ENCODE peak calls at places on chromosomes 13 and 19, in seven cellular contexts. One of them, this sample, is unnamed.

GRCh38 chr19:8608858-8609209 is 1.7 kb downstream of the ADAMTS10 start:
- DNase-seq in PC-9: no peak
- DNase-seq in activated CD8-positive, alpha-beta memory T cell treated with anti-CD3 and anti-CD28 coated beads for 4 hours: no peak
- DNase-seq in mesendoderm: no peak
- DNase-seq in fibroblast of pulmonary artery: no peak
- DNase-seq in left colon: no peak
- DNase-seq in cardiac muscle cell: no peak
- DNase-seq in this sample: no peak

GRCh38 chr19:54247106-54247930 is 4.7 kb upstream of the LILRA6 start:
- DNase-seq in PC-9: no peak
- DNase-seq in activated CD8-positive, alpha-beta memory T cell treated with anti-CD3 and anti-CD28 coated beads for 4 hours: no peak
- DNase-seq in mesendoderm: no peak
- DNase-seq in fibroblast of pulmonary artery: no peak
- DNase-seq in left colon: no peak
- DNase-seq in cardiac muscle cell: no peak
- DNase-seq in this sample: no peak

GRCh38 chr19:33221641-33222040 is 4.0 kb downstream of the SLC7A10 start:
- DNase-seq in PC-9: no peak
- DNase-seq in activated CD8-positive, alpha-beta memory T cell treated with anti-CD3 and anti-CD28 coated beads for 4 hours: no peak
- DNase-seq in mesendoderm: no peak
- DNase-seq in fibroblast of pulmonary artery: no peak
- DNase-seq in left colon: no peak
- DNase-seq in cardiac muscle cell: no peak
- DNase-seq in this sample: no peak

GRCh38 chr19:42250666-42251531 is 4.0 kb downstream of the ERF start:
- DNase-seq in PC-9: no peak
- DNase-seq in activated CD8-positive, alpha-beta memory T cell treated with anti-CD3 and anti-CD28 coated beads for 4 hours: no peak
- DNase-seq in mesendoderm: no peak
- DNase-seq in fibroblast of pulmonary artery: peak
- DNase-seq in left colon: peak
- DNase-seq in cardiac muscle cell: no peak
- DNase-seq in this sample: no peak

GRCh38 chr13:75180805-75181455 is 301.0 kb downstream of the TBC1D4 start:
- DNase-seq in PC-9: no peak
- DNase-seq in activated CD8-positive, alpha-beta memory T cell treated with anti-CD3 and anti-CD28 coated beads for 4 hours: no peak
- DNase-seq in mesendoderm: no peak
- DNase-seq in fibroblast of pulmonary artery: peak
- DNase-seq in left colon: no peak
- DNase-seq in cardiac muscle cell: no peak
- DNase-seq in this sample: no peak

GRCh38 chr13:102286326-102286725 is 115.5 kb downstream of the FGF14 start:
- DNase-seq in PC-9: no peak
- DNase-seq in activated CD8-positive, alpha-beta memory T cell treated with anti-CD3 and anti-CD28 coated beads for 4 hours: no peak
- DNase-seq in mesendoderm: peak
- DNase-seq in fibroblast of pulmonary artery: peak
- DNase-seq in left colon: no peak
- DNase-seq in cardiac muscle cell: no peak
- DNase-seq in this sample: no peak

GRCh38 chr19:11738746-11739620 is at the start of gene ZNF823:
- DNase-seq in PC-9: peak
- DNase-seq in activated CD8-positive, alpha-beta memory T cell treated with anti-CD3 and anti-CD28 coated beads for 4 hours: peak
- DNase-seq in mesendoderm: peak
- DNase-seq in fibroblast of pulmonary artery: peak
- DNase-seq in left colon: peak
- DNase-seq in cardiac muscle cell: peak
- DNase-seq in this sample: peak

GRCh38 chr13:35765941-35766340 is 289.5 kb upstream of the MAB21L1 start:
- DNase-seq in PC-9: no peak
- DNase-seq in activated CD8-positive, alpha-beta memory T cell treated with anti-CD3 and anti-CD28 coated beads for 4 hours: no peak
- DNase-seq in mesendoderm: no peak
- DNase-seq in fibroblast of pulmonary artery: no peak
- DNase-seq in left colon: no peak
- DNase-seq in cardiac muscle cell: no peak
- DNase-seq in this sample: no peak

GRCh38 chr19:49442354-49442753 is 1.0 kb upstream of the SLC17A7 start:
- DNase-seq in PC-9: no peak
- DNase-seq in activated CD8-positive, alpha-beta memory T cell treated with anti-CD3 and anti-CD28 coated beads for 4 hours: no peak
- DNase-seq in mesendoderm: no peak
- DNase-seq in fibroblast of pulmonary artery: no peak
- DNase-seq in left colon: peak
- DNase-seq in cardiac muscle cell: no peak
- DNase-seq in this sample: no peak

GRCh38 chr19:3712663-3713531 is 4.7 kb downstream of the TJP3 start:
- DNase-seq in PC-9: no peak
- DNase-seq in activated CD8-positive, alpha-beta memory T cell treated with anti-CD3 and anti-CD28 coated beads for 4 hours: no peak
- DNase-seq in mesendoderm: no peak
- DNase-seq in fibroblast of pulmonary artery: no peak
- DNase-seq in left colon: peak
- DNase-seq in cardiac muscle cell: no peak
- DNase-seq in this sample: peak

GRCh38 chr19:16628984-16629691 is 1.1 kb upstream of the MED26 start:
- DNase-seq in PC-9: no peak
- DNase-seq in activated CD8-positive, alpha-beta memory T cell treated with anti-CD3 and anti-CD28 coated beads for 4 hours: no peak
- DNase-seq in mesendoderm: peak
- DNase-seq in fibroblast of pulmonary artery: peak
- DNase-seq in left colon: peak
- DNase-seq in cardiac muscle cell: no peak
- DNase-seq in this sample: peak

GRCh38 chr13:26653842-26654241 is 96.4 kb downstream of the WASF3 start:
- DNase-seq in PC-9: no peak
- DNase-seq in activated CD8-positive, alpha-beta memory T cell treated with anti-CD3 and anti-CD28 coated beads for 4 hours: no peak
- DNase-seq in mesendoderm: no peak
- DNase-seq in fibroblast of pulmonary artery: no peak
- DNase-seq in left colon: no peak
- DNase-seq in cardiac muscle cell: no peak
- DNase-seq in this sample: no peak

GRCh38 chr13:59416561-59416960 is 747.2 kb downstream of the DIAPH3 start:
- DNase-seq in PC-9: no peak
- DNase-seq in activated CD8-positive, alpha-beta memory T cell treated with anti-CD3 and anti-CD28 coated beads for 4 hours: no peak
- DNase-seq in mesendoderm: no peak
- DNase-seq in fibroblast of pulmonary artery: no peak
- DNase-seq in left colon: no peak
- DNase-seq in cardiac muscle cell: no peak
- DNase-seq in this sample: no peak

GRCh38 chr19:5193192-5193591 is 147.4 kb downstream of the PTPRS start:
- DNase-seq in PC-9: no peak
- DNase-seq in activated CD8-positive, alpha-beta memory T cell treated with anti-CD3 and anti-CD28 coated beads for 4 hours: no peak
- DNase-seq in mesendoderm: peak
- DNase-seq in fibroblast of pulmonary artery: no peak
- DNase-seq in left colon: no peak
- DNase-seq in cardiac muscle cell: no peak
- DNase-seq in this sample: peak

GRCh38 chr13:75774176-75774575 is 138.0 kb downstream of the LMO7 start:
- DNase-seq in PC-9: no peak
- DNase-seq in activated CD8-positive, alpha-beta memory T cell treated with anti-CD3 and anti-CD28 coated beads for 4 hours: no peak
- DNase-seq in mesendoderm: no peak
- DNase-seq in fibroblast of pulmonary artery: no peak
- DNase-seq in left colon: no peak
- DNase-seq in cardiac muscle cell: no peak
- DNase-seq in this sample: no peak

GRCh38 chr19:21586341-21587116 is 81.1 kb downstream of the ZNF429 start:
- DNase-seq in PC-9: peak
- DNase-seq in activated CD8-positive, alpha-beta memory T cell treated with anti-CD3 and anti-CD28 coated beads for 4 hours: no peak
- DNase-seq in mesendoderm: peak
- DNase-seq in fibroblast of pulmonary artery: no peak
- DNase-seq in left colon: peak
- DNase-seq in cardiac muscle cell: peak
- DNase-seq in this sample: peak

GRCh38 chr13:93270769-93271753 is 44.5 kb downstream of the GPC6 start:
- DNase-seq in PC-9: no peak
- DNase-seq in activated CD8-positive, alpha-beta memory T cell treated with anti-CD3 and anti-CD28 coated beads for 4 hours: no peak
- DNase-seq in mesendoderm: peak
- DNase-seq in fibroblast of pulmonary artery: no peak
- DNase-seq in left colon: no peak
- DNase-seq in cardiac muscle cell: peak
- DNase-seq in this sample: peak

GRCh38 chr19:13260883-13261653 is 110.9 kb downstream of the IER2 start:
- DNase-seq in PC-9: peak
- DNase-seq in activated CD8-positive, alpha-beta memory T cell treated with anti-CD3 and anti-CD28 coated beads for 4 hours: no peak
- DNase-seq in mesendoderm: peak
- DNase-seq in fibroblast of pulmonary artery: peak
- DNase-seq in left colon: no peak
- DNase-seq in cardiac muscle cell: no peak
- DNase-seq in this sample: no peak

GRCh38 chr19:17289489-17289888 is 7.8 kb downstream of the ANKLE1 start:
- DNase-seq in PC-9: no peak
- DNase-seq in activated CD8-positive, alpha-beta memory T cell treated with anti-CD3 and anti-CD28 coated beads for 4 hours: no peak
- DNase-seq in mesendoderm: peak
- DNase-seq in fibroblast of pulmonary artery: peak
- DNase-seq in left colon: peak
- DNase-seq in cardiac muscle cell: peak
- DNase-seq in this sample: peak

GRCh38 chr13:29676941-29677452 is 81.5 kb upstream of the SLC7A1 start:
- DNase-seq in PC-9: peak
- DNase-seq in activated CD8-positive, alpha-beta memory T cell treated with anti-CD3 and anti-CD28 coated beads for 4 hours: no peak
- DNase-seq in mesendoderm: no peak
- DNase-seq in fibroblast of pulmonary artery: no peak
- DNase-seq in left colon: peak
- DNase-seq in cardiac muscle cell: no peak
- DNase-seq in this sample: no peak

GRCh38 chr13:66237411-66238062 is 992.6 kb downstream of the PCDH9 start:
- DNase-seq in PC-9: no peak
- DNase-seq in activated CD8-positive, alpha-beta memory T cell treated with anti-CD3 and anti-CD28 coated beads for 4 hours: no peak
- DNase-seq in mesendoderm: peak
- DNase-seq in fibroblast of pulmonary artery: no peak
- DNase-seq in left colon: no peak
- DNase-seq in cardiac muscle cell: no peak
- DNase-seq in this sample: no peak

GRCh38 chr13:42981317-42981716 is 10.7 kb downstream of the EPSTI1 start:
- DNase-seq in PC-9: no peak
- DNase-seq in activated CD8-positive, alpha-beta memory T cell treated with anti-CD3 and anti-CD28 coated beads for 4 hours: no peak
- DNase-seq in mesendoderm: no peak
- DNase-seq in fibroblast of pulmonary artery: peak
- DNase-seq in left colon: no peak
- DNase-seq in cardiac muscle cell: no peak
- DNase-seq in this sample: no peak

GRCh38 chr19:17318966-17319365 is 9.6 kb downstream of the DDA1 start:
- DNase-seq in PC-9: no peak
- DNase-seq in activated CD8-positive, alpha-beta memory T cell treated with anti-CD3 and anti-CD28 coated beads for 4 hours: no peak
- DNase-seq in mesendoderm: no peak
- DNase-seq in fibroblast of pulmonary artery: no peak
- DNase-seq in left colon: no peak
- DNase-seq in cardiac muscle cell: no peak
- DNase-seq in this sample: no peak

GRCh38 chr13:100521912-100522490 is 66.6 kb downstream of the GGACT start:
- DNase-seq in PC-9: no peak
- DNase-seq in activated CD8-positive, alpha-beta memory T cell treated with anti-CD3 and anti-CD28 coated beads for 4 hours: no peak
- DNase-seq in mesendoderm: no peak
- DNase-seq in fibroblast of pulmonary artery: no peak
- DNase-seq in left colon: no peak
- DNase-seq in cardiac muscle cell: no peak
- DNase-seq in this sample: no peak

GRCh38 chr19:30214651-30215051 is 157.5 kb upstream of the ZNF536 start:
- DNase-seq in PC-9: no peak
- DNase-seq in activated CD8-positive, alpha-beta memory T cell treated with anti-CD3 and anti-CD28 coated beads for 4 hours: no peak
- DNase-seq in mesendoderm: peak
- DNase-seq in fibroblast of pulmonary artery: no peak
- DNase-seq in left colon: no peak
- DNase-seq in cardiac muscle cell: no peak
- DNase-seq in this sample: no peak

GRCh38 chr19:28242317-28242927 is 970.5 kb downstream of the UQCRFS1 start:
- DNase-seq in PC-9: peak
- DNase-seq in activated CD8-positive, alpha-beta memory T cell treated with anti-CD3 and anti-CD28 coated beads for 4 hours: no peak
- DNase-seq in mesendoderm: peak
- DNase-seq in fibroblast of pulmonary artery: peak
- DNase-seq in left colon: peak
- DNase-seq in cardiac muscle cell: peak
- DNase-seq in this sample: peak

GRCh38 chr13:112877066-112877465 is 91.9 kb upstream of the MCF2L start:
- DNase-seq in PC-9: no peak
- DNase-seq in activated CD8-positive, alpha-beta memory T cell treated with anti-CD3 and anti-CD28 coated beads for 4 hours: no peak
- DNase-seq in mesendoderm: no peak
- DNase-seq in fibroblast of pulmonary artery: no peak
- DNase-seq in left colon: no peak
- DNase-seq in cardiac muscle cell: no peak
- DNase-seq in this sample: no peak

GRCh38 chr19:16143399-16144215 is at the start of gene HSH2D:
- DNase-seq in PC-9: peak
- DNase-seq in activated CD8-positive, alpha-beta memory T cell treated with anti-CD3 and anti-CD28 coated beads for 4 hours: peak
- DNase-seq in mesendoderm: peak
- DNase-seq in fibroblast of pulmonary artery: no peak
- DNase-seq in left colon: peak
- DNase-seq in cardiac muscle cell: no peak
- DNase-seq in this sample: peak

GRCh38 chr13:39767791-39768564 is 112.5 kb downstream of the COG6 start:
- DNase-seq in PC-9: no peak
- DNase-seq in activated CD8-positive, alpha-beta memory T cell treated with anti-CD3 and anti-CD28 coated beads for 4 hours: no peak
- DNase-seq in mesendoderm: peak
- DNase-seq in fibroblast of pulmonary artery: no peak
- DNase-seq in left colon: peak
- DNase-seq in cardiac muscle cell: no peak
- DNase-seq in this sample: no peak

GRCh38 chr19:2618611-2619010 is 83.9 kb downstream of the GNG7 start:
- DNase-seq in PC-9: peak
- DNase-seq in activated CD8-positive, alpha-beta memory T cell treated with anti-CD3 and anti-CD28 coated beads for 4 hours: peak
- DNase-seq in mesendoderm: no peak
- DNase-seq in fibroblast of pulmonary artery: peak
- DNase-seq in left colon: peak
- DNase-seq in cardiac muscle cell: no peak
- DNase-seq in this sample: no peak

GRCh38 chr13:79485014-79485441 is 4.1 kb downstream of the NDFIP2 start:
- DNase-seq in PC-9: peak
- DNase-seq in activated CD8-positive, alpha-beta memory T cell treated with anti-CD3 and anti-CD28 coated beads for 4 hours: no peak
- DNase-seq in mesendoderm: peak
- DNase-seq in fibroblast of pulmonary artery: peak
- DNase-seq in left colon: peak
- DNase-seq in cardiac muscle cell: no peak
- DNase-seq in this sample: peak

GRCh38 chr19:7692417-7693088 is 9.4 kb downstream of the FCER2 start:
- DNase-seq in PC-9: no peak
- DNase-seq in activated CD8-positive, alpha-beta memory T cell treated with anti-CD3 and anti-CD28 coated beads for 4 hours: no peak
- DNase-seq in mesendoderm: no peak
- DNase-seq in fibroblast of pulmonary artery: no peak
- DNase-seq in left colon: no peak
- DNase-seq in cardiac muscle cell: no peak
- DNase-seq in this sample: no peak

This sample was measured in left kidney.